ENCODE peak calls at places on chromosomes 4 and X, in nine cellular contexts. L is tibial nerve, H is H1, P is A549, A is K562, S is stomach, G is upper lobe of left lung, T is SK-N-SH, Y is transverse colon. I is an unnamed sample.

GRCh38 chr4:118865091-118865708 is 23.5 kb upstream of the SYNPO2 start:
- DNase-seq in P (peak), S (peak), T (peak), H (no peak), A (no peak), G (peak), Y (peak), L (no peak), I (no peak)

GRCh38 chr4:914531-914930 is 17.6 kb downstream of the GAK start:
- DNase-seq in Y (no peak), P (no peak), L (no peak), A (no peak), T (no peak), H (no peak), G (no peak), S (no peak), I (no peak)

GRCh38 chr4:38733663-38734062 is 49.1 kb downstream of the TLR10 start:
- DNase-seq in G (no peak), P (no peak), L (no peak), Y (no peak), S (no peak), H (no peak), A (no peak), T (no peak), I (no peak)

GRCh38 chrX:23901065-23901464 is 6.7 kb downstream of the APOO start:
- DNase-seq in T (no peak), G (peak), L (no peak), P (peak), H (no peak), S (no peak), A (no peak), Y (no peak), I (no peak)

GRCh38 chrX:118370921-118371624 is 25.2 kb downstream of the WDR44 start:
- DNase-seq in Y (no peak), G (no peak), P (no peak), T (no peak), A (no peak), H (no peak), L (no peak), S (no peak), I (no peak)

GRCh38 chrX:41558531-41558930 is 111.4 kb downstream of the NYX start:
- DNase-seq in L (no peak), T (peak), A (peak), P (peak), Y (no peak), H (no peak), S (no peak), G (no peak), I (no peak)

GRCh38 chrX:13533726-13534125 is 35.7 kb upstream of the EGFL6 start:
- DNase-seq in A (no peak), S (no peak), H (no peak), Y (no peak), T (no peak), P (no peak), G (no peak), L (no peak), I (no peak)

GRCh38 chrX:154526901-154527675 is 11.1 kb upstream of the FAM3A start:
- DNase-seq in P (no peak), L (peak), H (peak), Y (peak), A (peak), T (peak), S (peak), G (peak), I (peak)

GRCh38 chrX:35726176-35726575 is 72.0 kb upstream of the MAGEB16 start:
- DNase-seq in Y (no peak), T (no peak), L (no peak), A (no peak), S (no peak), P (no peak), G (no peak), H (no peak), I (no peak)

GRCh38 chr4:151788021-151788420 is 27.2 kb upstream of the GATB start:
- DNase-seq in T (no peak), A (no peak), S (no peak), G (no peak), Y (no peak), L (no peak), H (no peak), P (no peak), I (no peak)

GRCh38 chr4:37995981-37996770 is 36.0 kb downstream of the PTTG2 start:
- DNase-seq in G (no peak), A (no peak), Y (peak), P (no peak), H (peak), S (no peak), L (no peak), T (no peak), I (no peak)

GRCh38 chr4:16078195-16078756 is 5.5 kb downstream of the PROM1 start:
- DNase-seq in Y (no peak), P (no peak), T (no peak), A (no peak), H (no peak), G (no peak), L (no peak), S (no peak), I (no peak)

GRCh38 chr4:16082424-16083216 is 1.2 kb downstream of the PROM1 start:
- DNase-seq in T (peak), G (no peak), L (no peak), Y (peak), S (no peak), H (peak), P (peak), A (no peak), I (no peak)

GRCh38 chr4:16083217-16084191 is at the start of gene PROM1:
- DNase-seq in T (peak), L (no peak), H (peak), Y (peak), G (no peak), P (no peak), S (peak), A (no peak), I (no peak)

GRCh38 chr4:16079046-16079445 is 4.8 kb downstream of the PROM1 start:
- DNase-seq in Y (no peak), L (no peak), T (no peak), A (no peak), G (no peak), P (no peak), H (no peak), S (no peak), I (no peak)

DNA sequence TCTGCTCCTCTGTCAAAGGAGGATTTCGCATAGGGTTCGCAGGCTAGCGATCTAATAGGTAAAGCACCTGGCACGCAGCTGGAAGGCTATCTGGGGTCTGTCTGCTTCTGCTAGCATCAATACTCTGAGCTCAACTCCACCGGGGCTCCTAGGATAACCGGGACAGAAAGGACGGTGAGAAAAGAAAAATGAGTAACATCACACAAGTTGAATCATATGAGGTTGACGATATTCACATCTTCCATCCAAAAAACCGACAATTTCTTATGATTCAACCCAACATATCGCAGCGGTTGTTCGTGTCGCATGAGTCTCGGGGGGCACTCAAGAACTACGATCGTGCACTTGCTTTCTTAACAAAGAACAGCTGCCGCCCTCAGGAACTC is 1.8 kb downstream of the PROM1 start:
- DNase-seq in Y (no peak), T (peak), P (no peak), L (no peak), H (no peak), S (no peak), G (no peak), A (no peak), I (no peak)
- TF ChIP-seq EP300 in Y (no peak), T (no peak), P (no peak), L (no peak), H (no peak), S (no peak), G (no peak), A (no peak), I (no peak)

DNA sequence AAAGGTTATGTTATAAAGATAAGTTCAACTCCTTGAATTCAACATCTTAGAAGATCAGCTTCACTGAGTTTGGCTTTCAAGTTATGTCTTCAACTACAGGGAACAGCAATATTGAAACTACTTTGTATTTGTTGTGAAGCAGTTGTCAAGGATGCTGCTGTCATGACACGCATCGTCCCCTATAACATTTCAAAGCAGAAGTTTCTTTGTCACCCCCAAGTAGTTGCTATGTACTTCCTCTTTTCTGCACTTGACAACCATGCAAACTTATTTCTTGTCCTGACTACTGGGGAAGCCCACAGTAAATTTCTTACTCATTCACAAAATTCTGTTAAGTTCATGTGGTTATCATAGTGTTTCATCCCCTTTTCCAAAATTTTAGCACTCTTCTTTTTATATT is 14.3 kb downstream of the ANTXR2 start:
- DNase-seq in G (no peak), A (no peak), L (no peak), Y (no peak), T (no peak), H (no peak), P (no peak), S (no peak), I (no peak)
- TF ChIP-seq EP300 in G (no peak), A (no peak), L (peak), Y (no peak), T (no peak), H (no peak), P (no peak), S (no peak), I (no peak)

DNA sequence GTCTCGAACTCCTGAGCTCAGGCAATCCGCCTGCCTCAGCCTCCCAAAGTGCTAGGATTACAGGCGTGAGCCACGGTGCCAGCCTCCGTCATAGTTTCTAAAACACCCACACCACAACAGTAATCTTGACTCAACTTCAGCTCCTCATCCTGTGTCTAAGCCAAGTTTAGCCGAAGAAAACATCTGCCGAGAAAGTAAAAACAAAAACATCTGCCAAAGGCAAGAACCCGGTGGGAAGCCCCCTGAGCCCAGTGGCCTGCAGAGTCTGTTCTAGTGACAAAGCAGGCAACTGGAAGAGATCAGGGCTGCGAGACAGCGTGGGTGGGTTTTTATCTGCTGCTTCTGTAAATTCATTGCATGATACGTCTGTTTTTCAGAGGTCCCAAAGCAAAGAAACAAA is 26.6 kb upstream of the CD99 start:
- DNase-seq in T (no peak), P (no peak), S (no peak), G (no peak), A (no peak), H (no peak), Y (no peak), L (peak), I (peak)
- TF ChIP-seq EP300 in T (no peak), P (no peak), S (no peak), G (no peak), A (no peak), H (no peak), Y (no peak), L (no peak), I (no peak)

DNA sequence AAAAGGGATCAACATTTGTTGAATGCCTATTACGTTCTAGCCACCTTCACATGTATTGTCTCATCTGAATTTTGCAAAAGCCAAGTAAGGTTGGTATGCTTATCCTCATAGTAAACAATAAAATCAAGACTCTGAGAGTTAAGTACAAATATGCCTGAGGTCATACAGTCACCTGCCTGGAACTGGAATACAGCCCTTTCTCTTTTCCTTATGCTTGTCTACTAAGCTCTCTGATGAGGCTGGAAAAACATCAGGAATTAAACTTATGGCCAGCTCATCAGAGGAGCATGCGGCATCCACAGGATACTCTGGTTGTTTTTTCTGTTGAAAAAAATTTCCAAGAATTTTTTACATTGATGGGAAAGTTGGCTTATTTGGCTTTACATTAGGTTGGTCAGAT is 35.5 kb downstream of the NCAPG start:
- DNase-seq in P (no peak), H (no peak), A (no peak), L (no peak), T (no peak), S (no peak), G (no peak), Y (no peak), I (no peak)
- TF ChIP-seq EP300 in P (no peak), H (no peak), A (no peak), L (no peak), T (no peak), S (no peak), G (no peak), Y (no peak), I (no peak)

GRCh38 chr4:83107636-83108035 is 6.9 kb downstream of the PLAC8 start:
- DNase-seq in H (no peak), A (no peak), T (no peak), L (no peak), G (no peak), S (no peak), Y (no peak), P (no peak), I (no peak)
- TF ChIP-seq EP300 in H (no peak), A (no peak), T (no peak), L (no peak), G (no peak), S (no peak), Y (no peak), P (no peak), I (no peak)

GRCh38 chr4:122010610-122011009 is 58.8 kb upstream of the TRPC3 start:
- DNase-seq in L (no peak), P (no peak), G (no peak), Y (no peak), T (no peak), A (no peak), H (no peak), S (no peak), I (no peak)

GRCh38 chr4:122009524-122009923 is 57.7 kb upstream of the TRPC3 start:
- DNase-seq in G (no peak), P (no peak), Y (no peak), S (no peak), L (no peak), H (no peak), A (no peak), T (no peak), I (no peak)

GRCh38 chr4:122017296-122017695 is 65.4 kb upstream of the TRPC3 start:
- DNase-seq in H (no peak), S (no peak), P (no peak), L (no peak), Y (no peak), T (no peak), G (no peak), A (no peak), I (no peak)

GRCh38 chr4:122015203-122015602 is 63.3 kb upstream of the TRPC3 start:
- DNase-seq in A (no peak), P (no peak), L (no peak), Y (no peak), S (no peak), T (no peak), G (no peak), H (no peak), I (no peak)

DNA sequence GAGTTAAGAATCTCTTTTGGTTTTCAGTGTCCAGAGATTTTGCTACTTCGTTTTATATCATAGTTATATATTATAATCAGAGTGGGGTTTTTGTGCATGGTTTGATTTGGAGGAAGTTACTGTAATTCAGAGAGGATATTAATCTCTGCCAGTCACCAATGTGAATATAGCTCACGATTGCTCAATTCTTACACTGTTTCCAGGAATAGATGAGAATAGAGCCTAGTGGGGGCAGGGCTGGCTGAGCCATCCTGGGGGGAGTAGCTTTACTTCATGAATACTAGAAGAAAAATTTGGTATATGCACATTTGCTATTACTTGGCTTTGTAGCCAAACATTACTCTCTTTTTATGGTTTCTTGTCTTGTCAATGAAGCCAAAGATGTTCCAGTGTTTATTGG is 60.9 kb upstream of the TRPC3 start:
- DNase-seq in H (no peak), L (no peak), A (no peak), T (no peak), Y (no peak), P (no peak), G (no peak), S (no peak), I (no peak)
- TF ChIP-seq EP300 in H (no peak), L (no peak), A (no peak), T (no peak), Y (no peak), P (no peak), G (no peak), S (no peak), I (no peak)

GRCh38 chrX:96841325-96841724 is 42.4 kb upstream of the RPA4 start:
- DNase-seq in S (no peak), H (no peak), L (no peak), A (no peak), G (no peak), P (no peak), Y (no peak), T (no peak), I (no peak)

GRCh38 chrX:96846841-96847240 is 36.9 kb upstream of the RPA4 start:
- DNase-seq in Y (no peak), T (no peak), A (no peak), G (no peak), H (no peak), L (no peak), S (no peak), P (no peak), I (no peak)

GRCh38 chrX:96837808-96838207 is 45.9 kb upstream of the RPA4 start:
- DNase-seq in H (no peak), T (no peak), G (no peak), A (no peak), L (no peak), S (no peak), P (no peak), Y (no peak), I (no peak)

DNA sequence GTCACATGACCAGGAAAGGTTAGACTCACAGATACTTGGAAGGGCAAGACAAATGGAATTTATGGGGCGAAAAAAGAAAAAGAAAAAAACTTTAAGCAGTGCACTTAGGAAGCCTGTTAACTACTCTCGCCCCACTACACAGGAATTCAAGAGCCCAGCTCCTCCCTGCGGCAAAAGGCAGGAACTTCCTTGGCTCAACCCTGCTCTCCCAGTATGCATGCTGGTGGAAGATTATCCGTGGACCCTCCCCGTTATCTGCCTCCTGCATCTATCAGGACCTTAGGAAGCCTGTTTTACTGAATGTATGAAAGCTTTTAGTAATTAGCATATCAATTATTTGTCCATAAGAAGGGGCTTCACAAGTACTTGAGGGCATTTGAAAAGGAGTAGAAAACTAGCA is 40.1 kb upstream of the RPA4 start:
- DNase-seq in H (no peak), S (no peak), G (peak), Y (no peak), A (peak), P (no peak), L (no peak), T (no peak), I (no peak)
- TF ChIP-seq EP300 in H (no peak), S (no peak), G (no peak), Y (no peak), A (no peak), P (no peak), L (no peak), T (no peak), I (no peak)

I was measured in ovary.